ENCODE peak calls at places on chromosomes 5 and 9, in four cellular contexts. One of them, this sample, is unnamed.

GRCh38 chr9:122383992-122384461 is 13.2 kb downstream of the PTGS1 start:
- DNase-seq in HepG2: no peak
- DNase-seq in HCT116: no peak
- DNase-seq in K562: no peak
- DNase-seq in this sample: no peak

GRCh38 chr9:95763006-95763405 is 112.5 kb upstream of the ERCC6L2 start:
- DNase-seq in HepG2: no peak
- DNase-seq in K562: no peak
- DNase-seq in HCT116: no peak
- DNase-seq in this sample: no peak

GRCh38 chr9:35958104-35958825 is at the start of gene OR2S2:
- DNase-seq in HCT116: no peak
- DNase-seq in K562: no peak
- DNase-seq in HepG2: no peak
- DNase-seq in this sample: no peak

GRCh38 chr9:105258225-105258737 is 13.8 kb downstream of the SLC44A1 start:
- DNase-seq in HepG2: no peak
- DNase-seq in K562: no peak
- DNase-seq in HCT116: no peak
- DNase-seq in this sample: no peak

GRCh38 chr9:78539904-78540303 is 243.0 kb downstream of the PSAT1 start:
- DNase-seq in HepG2: no peak
- DNase-seq in K562: no peak
- DNase-seq in HCT116: no peak
- DNase-seq in this sample: no peak

GRCh38 chr9:129626944-129627297 is 958 bp downstream of the NTMT1 start:
- DNase-seq in HCT116: no peak
- DNase-seq in HepG2: no peak
- DNase-seq in K562: no peak
- DNase-seq in this sample: no peak

GRCh38 chr9:89562186-89562814 is 42.5 kb upstream of the GADD45G start:
- DNase-seq in K562: no peak
- DNase-seq in HCT116: no peak
- DNase-seq in HepG2: no peak
- DNase-seq in this sample: no peak

GRCh38 chr9:120846906-120847305 is 4.2 kb upstream of the PSMD5 start:
- DNase-seq in K562: no peak
- DNase-seq in HCT116: no peak
- DNase-seq in HepG2: no peak
- DNase-seq in this sample: no peak

GRCh38 chr5:115389074-115389798 is 92.8 kb upstream of the CCDC112 start:
- DNase-seq in HCT116: no peak
- DNase-seq in HepG2: no peak
- DNase-seq in K562: no peak
- DNase-seq in this sample: no peak

GRCh38 chr9:34374905-34375552 is 1.7 kb downstream of the MYORG start:
- DNase-seq in K562: no peak
- DNase-seq in HepG2: peak; percentile 94
- DNase-seq in HCT116: no peak
- DNase-seq in this sample: no peak

GRCh38 chr5:138911441-138911840 is 36.3 kb upstream of the LRRTM2 start:
- DNase-seq in HepG2: no peak
- DNase-seq in K562: no peak
- DNase-seq in HCT116: no peak
- DNase-seq in this sample: no peak

GRCh38 chr9:20624201-20625002 is 2.1 kb upstream of the MLLT3 start:
- DNase-seq in K562: no peak
- DNase-seq in HCT116: peak; percentile 64
- DNase-seq in HepG2: peak; percentile 64
- DNase-seq in this sample: no peak

GRCh38 chr9:18238752-18239151 is 235.2 kb upstream of the ADAMTSL1 start:
- DNase-seq in HepG2: no peak
- DNase-seq in HCT116: no peak
- DNase-seq in K562: no peak
- DNase-seq in this sample: no peak

GRCh38 chr9:87874320-87874655 is 8.4 kb upstream of the SPATA31E1 start:
- DNase-seq in HepG2: no peak
- DNase-seq in HCT116: no peak
- DNase-seq in K562: no peak
- DNase-seq in this sample: no peak

GRCh38 chr9:70510157-70510770 is 95.8 kb upstream of the KLF9 start:
- DNase-seq in K562: peak; percentile 36
- DNase-seq in HepG2: peak; percentile 12
- DNase-seq in HCT116: peak; percentile 24
- DNase-seq in this sample: peak; percentile 76

GRCh38 chr5:57033503-57033902 is 81.6 kb upstream of the MIER3 start:
- DNase-seq in K562: no peak
- DNase-seq in HCT116: no peak
- DNase-seq in HepG2: no peak
- DNase-seq in this sample: no peak

GRCh38 chr5:180116441-180117377 is 45.1 kb upstream of the RNF130 start:
- DNase-seq in HepG2: peak; percentile 24
- DNase-seq in K562: no peak
- DNase-seq in HCT116: no peak
- DNase-seq in this sample: no peak

DNA sequence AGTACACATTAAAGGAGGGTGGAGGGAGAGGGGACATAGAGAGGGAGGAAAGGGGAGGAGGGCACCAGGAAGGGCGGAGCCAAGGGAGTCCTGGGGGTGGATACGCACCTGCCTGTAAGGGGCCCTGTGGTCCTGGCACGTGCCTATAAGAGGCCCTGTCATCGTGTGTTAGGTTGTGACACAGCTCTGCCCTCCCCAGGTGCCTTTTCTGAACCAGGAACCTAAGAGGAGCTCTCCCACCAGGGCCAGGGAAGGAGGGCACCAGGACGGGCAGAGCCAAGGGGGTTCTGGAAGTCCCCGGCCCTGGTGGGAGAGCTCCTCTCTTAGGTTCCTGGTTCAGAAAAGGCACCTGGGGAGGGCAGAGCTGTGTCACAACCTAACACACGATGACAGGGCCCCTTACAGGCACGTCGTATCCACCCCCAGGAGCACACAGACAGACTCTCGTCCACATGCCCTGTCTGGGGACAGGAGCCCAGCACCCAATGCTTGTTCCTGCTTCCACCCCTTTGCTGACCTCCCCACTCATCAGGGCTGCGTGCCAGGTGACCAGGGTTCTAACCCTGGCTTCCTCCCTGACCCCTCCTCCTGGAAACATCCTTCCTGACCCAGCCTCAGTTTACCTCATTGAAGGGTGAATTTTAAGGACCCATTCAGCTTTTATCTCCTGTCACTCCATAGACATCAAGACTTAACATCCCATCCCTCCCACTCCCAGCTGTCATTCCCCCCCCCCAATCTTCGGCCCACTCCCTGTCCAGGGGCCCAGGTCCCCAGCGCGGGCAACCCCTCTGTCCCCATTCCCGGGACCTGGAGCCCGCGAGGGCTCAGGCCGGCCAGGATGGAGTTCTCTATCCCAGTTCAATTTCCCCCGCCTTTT is 12.9 kb upstream of the OLFM1 start:
- DNase-seq in HCT116: no peak
- DNase-seq in K562: no peak
- DNase-seq in HepG2: no peak
- DNase-seq in this sample: no peak
- TF ChIP-seq SP1 in HCT116: no peak
- TF ChIP-seq SP1 in K562: no peak
- TF ChIP-seq SP1 in HepG2: no peak
- TF ChIP-seq SP1 in this sample: no peak

GRCh38 chr5:158922816-158923215 is 176.9 kb downstream of the EBF1 start:
- DNase-seq in HCT116: no peak
- DNase-seq in HepG2: no peak
- DNase-seq in K562: no peak
- DNase-seq in this sample: no peak
- TF ChIP-seq FOSL1 in HCT116: no peak
- TF ChIP-seq FOSL1 in HepG2: no peak
- TF ChIP-seq FOSL1 in K562: no peak
- TF ChIP-seq FOSL1 in this sample: no peak

DNA sequence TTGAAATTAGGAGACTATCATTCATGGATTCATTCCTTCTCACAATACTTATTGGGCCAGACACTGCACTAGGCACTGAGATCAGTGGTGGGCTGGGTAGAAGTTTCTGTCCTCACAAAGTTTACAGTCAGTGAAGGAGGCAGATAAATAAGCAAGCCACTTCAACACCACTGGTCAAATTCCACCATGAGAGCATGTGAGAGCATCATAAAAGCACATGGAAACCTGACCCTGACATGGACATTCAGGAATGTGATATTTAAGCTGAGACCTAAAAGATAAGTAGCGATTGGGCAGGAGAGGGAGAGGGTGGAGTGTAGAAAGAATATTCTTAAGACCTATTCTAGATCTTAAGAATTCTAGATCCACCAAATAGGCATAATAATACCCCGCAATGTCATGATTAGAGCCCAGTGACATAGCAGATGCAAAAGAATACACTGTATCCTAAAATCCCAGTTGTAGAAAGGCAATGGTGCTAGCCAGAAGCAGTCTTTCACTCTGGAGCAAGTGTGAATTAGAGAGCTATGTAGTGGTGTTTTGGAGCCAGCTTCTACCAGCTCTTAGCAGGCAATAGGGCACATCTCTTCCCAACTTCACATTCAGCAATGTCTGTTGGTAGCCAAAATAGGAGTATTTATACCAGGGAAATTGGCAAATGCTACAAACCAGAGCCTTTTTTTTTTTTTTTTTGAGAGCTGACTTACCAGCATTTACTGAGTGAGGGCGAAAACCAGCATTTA is 46.4 kb downstream of the SH3RF2 start:
- DNase-seq in K562: no peak
- DNase-seq in HepG2: no peak
- DNase-seq in HCT116: no peak
- DNase-seq in this sample: no peak
- TF ChIP-seq SP1 in K562: no peak
- TF ChIP-seq SP1 in HepG2: no peak
- TF ChIP-seq SP1 in HCT116: no peak
- TF ChIP-seq SP1 in this sample: no peak

DNA sequence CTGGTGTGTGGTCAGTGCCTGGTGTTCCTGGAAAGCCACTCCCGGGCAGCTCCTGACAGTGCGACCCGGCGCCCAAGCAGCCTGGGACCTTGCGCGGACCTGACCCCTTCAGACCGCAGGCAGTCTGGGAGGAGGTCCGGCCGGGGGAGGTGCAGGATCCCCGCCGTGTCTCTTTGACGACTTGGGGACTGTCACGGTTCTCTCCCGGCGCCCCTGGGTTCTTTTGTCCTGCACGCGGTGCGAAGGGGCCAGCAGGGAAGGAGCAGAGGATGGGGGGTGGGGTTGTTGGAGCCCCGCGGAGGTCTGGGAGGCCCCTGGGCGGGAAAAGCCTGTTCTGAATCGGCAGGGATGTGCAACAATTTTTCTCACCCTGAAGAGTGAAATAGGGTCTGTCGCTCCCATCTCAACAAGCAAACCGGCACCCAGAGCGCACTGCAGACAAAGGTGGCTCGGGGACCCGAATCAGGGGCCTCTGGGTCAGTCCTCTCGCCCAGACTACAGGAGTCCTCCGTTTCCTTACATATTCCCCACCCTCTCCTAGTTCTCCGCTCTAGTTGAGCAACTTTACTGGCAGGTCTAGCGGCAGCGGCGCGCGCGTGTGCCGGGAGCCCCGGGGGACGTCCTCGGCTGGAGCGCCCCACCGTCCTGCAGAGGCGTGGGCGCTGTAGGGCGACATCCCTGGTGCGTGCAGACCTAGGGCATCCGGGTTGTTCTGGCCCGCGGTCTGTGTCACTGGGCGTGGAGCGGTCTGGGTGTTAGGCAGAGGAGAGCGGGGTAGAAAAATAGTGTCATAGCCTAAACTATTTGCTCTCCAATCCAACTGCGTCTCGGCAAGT is 1.2 kb downstream of the VCAN start:
- DNase-seq in HepG2: no peak
- DNase-seq in HCT116: no peak
- DNase-seq in K562: peak; percentile 13
- DNase-seq in this sample: peak; percentile 71
- TF ChIP-seq FOSL1 in HepG2: no peak
- TF ChIP-seq FOSL1 in HCT116: no peak
- TF ChIP-seq FOSL1 in K562: no peak
- TF ChIP-seq FOSL1 in this sample: no peak